ENCODE peak calls at places on chromosomes 7 and 10, in ten cellular contexts. N, A, W, C, B, U, Q, H, L and T are unnamed samples.

GRCh38 chr10:50560370-50560769 is 63.4 kb downstream of the SGMS1 start:
- DNase-seq in N (no peak), A (no peak), W (no peak), C (no peak), B (no peak), U (no peak), Q (no peak), H (no peak), L (no peak), T (no peak)

GRCh38 chr7:149750122-149750845 is 23.1 kb downstream of the ZNF467 start:
- DNase-seq in N (no peak), A (no peak), W (no peak), C (no peak), B (no peak), U (no peak), Q (peak), H (no peak), L (no peak), T (no peak)

GRCh38 chr10:34687434-34688205 is 127.5 kb downstream of the PARD3 start:
- DNase-seq in N (peak), A (peak), W (no peak), C (no peak), B (no peak), U (no peak), Q (no peak), H (no peak), L (no peak), T (no peak)

GRCh38 chr10:5961405-5962100 is 15.8 kb downstream of the IL15RA start:
- DNase-seq in N (no peak), A (no peak), W (no peak), C (no peak), B (no peak), U (no peak), Q (no peak), H (no peak), L (no peak), T (no peak)

GRCh38 chr7:83161851-83162401 is 758 bp downstream of the PCLO start:
- DNase-seq in N (no peak), A (no peak), W (no peak), C (no peak), B (no peak), U (no peak), Q (no peak), H (no peak), L (peak), T (no peak)

GRCh38 chr7:100483101-100483727 is 513 bp upstream of the NYAP1 start:
- DNase-seq in N (no peak), A (peak), W (peak), C (peak), B (peak), U (peak), Q (peak), H (no peak), L (peak), T (no peak)

GRCh38 chr7:105985821-105986220 is 22.8 kb downstream of the CDHR3 start:
- DNase-seq in N (no peak), A (no peak), W (no peak), C (no peak), B (no peak), U (no peak), Q (no peak), H (no peak), L (no peak), T (no peak)

GRCh38 chr10:45487738-45488137 is 113.7 kb downstream of the ALOX5 start:
- DNase-seq in N (no peak), A (no peak), W (no peak), C (no peak), B (no peak), U (no peak), Q (no peak), H (no peak), L (no peak), T (no peak)

GRCh38 chr10:127997241-127997640 is 90.3 kb downstream of the PTPRE start:
- DNase-seq in N (no peak), A (peak), W (no peak), C (no peak), B (no peak), U (no peak), Q (no peak), H (no peak), L (no peak), T (no peak)

GRCh38 chr10:103451871-103452713 is at the start of gene CALHM2:
- DNase-seq in N (no peak), A (peak), W (peak), C (peak), B (peak), U (peak), Q (peak), H (no peak), L (peak), T (no peak)

GRCh38 chr7:30787476-30787875 is 16.3 kb downstream of the MINDY4 start:
- DNase-seq in N (no peak), A (no peak), W (no peak), C (no peak), B (no peak), U (no peak), Q (no peak), H (no peak), L (peak), T (no peak)

GRCh38 chr7:119949053-119949452 is 323.9 kb upstream of the KCND2 start:
- DNase-seq in N (no peak), A (no peak), W (no peak), C (no peak), B (no peak), U (no peak), Q (peak), H (no peak), L (no peak), T (no peak)

GRCh38 chr7:8125680-8126444 is 136.1 kb downstream of the ICA1 start:
- DNase-seq in N (no peak), A (no peak), W (no peak), C (peak), B (no peak), U (peak), Q (peak), H (no peak), L (peak), T (no peak)

GRCh38 chr10:104139221-104139620 is 17.2 kb downstream of the SFR1 start:
- DNase-seq in N (no peak), A (no peak), W (no peak), C (no peak), B (no peak), U (no peak), Q (no peak), H (no peak), L (peak), T (no peak)

GRCh38 chr7:87411186-87411585 is 64.3 kb downstream of the ABCB4 start:
- DNase-seq in N (no peak), A (no peak), W (no peak), C (no peak), B (no peak), U (no peak), Q (no peak), H (no peak), L (no peak), T (no peak)